ENCODE peak calls at places on chromosomes 6 and 20, in six cellular contexts. F is neuronal stem cell, Z is H1, K is mesenchymal stem cell, Q is IMR-90, J is trophoblast cell. O is an unnamed sample.

GRCh38 chr20:35523298-35523888 is 6.1 kb downstream of the C20orf173 start:
- DNase-seq in F (no peak), Z (peak; percentile 84), K (no peak), Q (no peak), J (peak; percentile 59), O (peak; percentile 69)

GRCh38 chr6:30450908-30451818 is 38.1 kb upstream of the HLA-E start:
- DNase-seq in F (no peak), Z (no peak), K (peak; percentile 45), Q (peak; percentile 58), J (peak; percentile 42), O (peak; percentile 49)

GRCh38 chr6:151963001-151963400 is 155.5 kb downstream of the ESR1 start:
- DNase-seq in F (no peak), Z (no peak), K (no peak), Q (no peak), J (peak; percentile 28), O (no peak)

GRCh38 chr20:51142448-51142847 is 119.5 kb upstream of the KCNG1 start:
- DNase-seq in F (no peak), Z (no peak), K (no peak), Q (no peak), J (peak; percentile 48), O (no peak)

GRCh38 chr20:50291428-50292323 is 101.0 kb downstream of the CEBPB start:
- DNase-seq in F (no peak), Z (no peak), K (no peak), Q (no peak), J (no peak), O (no peak)

GRCh38 chr20:54049156-54049555 is 21.2 kb downstream of the BCAS1 start:
- DNase-seq in F (no peak), Z (no peak), K (no peak), Q (no peak), J (no peak), O (no peak)

GRCh38 chr6:167510648-167511047 is 185.8 kb downstream of the TTLL2 start:
- DNase-seq in F (no peak), Z (no peak), K (no peak), Q (no peak), J (no peak), O (no peak)

GRCh38 chr6:139983555-139984276 is 609.3 kb upstream of the CITED2 start:
- DNase-seq in F (no peak), Z (no peak), K (peak; percentile 78), Q (peak; percentile 58), J (peak; percentile 96), O (no peak)

GRCh38 chr6:158707826-158708225 is 58.0 kb downstream of the SYTL3 start:
- DNase-seq in F (no peak), Z (no peak), K (no peak), Q (no peak), J (no peak), O (no peak)

GRCh38 chr20:44019638-44020335 is 105.1 kb downstream of the TOX2 start:
- DNase-seq in F (no peak), Z (no peak), K (peak; percentile 31), Q (peak; percentile 23), J (no peak), O (no peak)

GRCh38 chr6:127966616-127967015 is 65.8 kb upstream of the THEMIS start:
- DNase-seq in F (no peak), Z (no peak), K (peak; percentile 65), Q (peak; percentile 69), J (peak; percentile 10), O (no peak)

GRCh38 chr6:3005874-3006273 is 6.2 kb downstream of the NQO2 start:
- DNase-seq in F (no peak), Z (no peak), K (no peak), Q (no peak), J (no peak), O (no peak)

GRCh38 chr20:5658897-5659296 is 91.3 kb upstream of the SHLD1 start:
- DNase-seq in F (peak; percentile 9), Z (no peak), K (peak; percentile 92), Q (peak; percentile 91), J (peak; percentile 55), O (no peak)

GRCh38 chr6:32439708-32440214 is at the start of gene HLA-DRA:
- DNase-seq in F (peak; percentile 82), Z (peak; percentile 51), K (peak; percentile 54), Q (peak; percentile 33), J (peak; percentile 71), O (peak; percentile 30)

GRCh38 chr20:57791178-57791945 is 81.5 kb upstream of the PMEPA1 start:
- DNase-seq in F (no peak), Z (no peak), K (no peak), Q (no peak), J (no peak), O (no peak)

GRCh38 chr6:41584668-41585205 is 38.6 kb downstream of the FOXP4 start:
- DNase-seq in F (no peak), Z (peak; percentile 72), K (no peak), Q (no peak), J (peak; percentile 36), O (peak; percentile 87)

GRCh38 chr6:139386404-139386803 is 12.0 kb upstream of the CITED2 start:
- DNase-seq in F (no peak), Z (no peak), K (no peak), Q (no peak), J (peak; percentile 79), O (no peak)

GRCh38 chr6:40912158-40912946 is 126.7 kb downstream of the UNC5CL start:
- DNase-seq in F (no peak), Z (no peak), K (peak; percentile 17), Q (no peak), J (peak; percentile 50), O (peak; percentile 74)

GRCh38 chr6:8672882-8673281 is 237.5 kb upstream of the SLC35B3 start:
- DNase-seq in F (no peak), Z (no peak), K (no peak), Q (no peak), J (no peak), O (no peak)

GRCh38 chr6:34967461-34967860 is 78.4 kb downstream of the ANKS1A start:
- DNase-seq in F (no peak), Z (no peak), K (no peak), Q (no peak), J (peak; percentile 82), O (no peak)
- H4K91ac ChIP-seq in F (no peak overlapping the region), Z (no peak overlapping the region), K (no peak overlapping the region), Q (no peak overlapping the region), J (no peak overlapping the region), O (no peak overlapping the region)

DNA sequence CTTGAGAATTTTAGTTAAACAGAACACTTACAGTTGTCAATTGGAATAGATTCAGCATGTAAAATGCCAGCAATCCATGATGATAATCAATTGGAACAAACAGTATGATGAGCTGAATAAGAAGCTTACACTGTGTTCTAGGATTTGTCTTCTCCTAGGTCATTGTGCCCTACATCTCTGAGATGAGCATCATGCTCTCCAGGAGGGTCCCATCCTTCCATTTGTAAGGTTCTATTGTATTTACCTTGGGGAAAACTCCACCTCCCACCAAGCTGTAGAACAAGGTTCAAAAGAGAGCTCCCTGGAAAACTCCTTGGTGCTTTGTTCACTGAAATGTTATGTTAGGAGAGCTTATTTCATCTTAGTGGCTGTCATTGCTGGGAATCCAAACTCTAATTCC is 60.8 kb downstream of the OR2B2 start:
- DNase-seq in F (no peak), Z (no peak), K (no peak), Q (no peak), J (no peak), O (no peak)
- H4K91ac ChIP-seq in F (no peak overlapping the region), Z (no peak overlapping the region), K (no peak overlapping the region), Q (no peak overlapping the region), J (no peak overlapping the region), O (no peak overlapping the region)

GRCh38 chr6:156961282-156961892 is 184.2 kb downstream of the ARID1B start:
- DNase-seq in F (no peak), Z (no peak), K (no peak), Q (no peak), J (no peak), O (no peak)

GRCh38 chr6:156969233-156969632 is 192.1 kb downstream of the ARID1B start:
- DNase-seq in F (no peak), Z (no peak), K (no peak), Q (no peak), J (no peak), O (no peak)

GRCh38 chr6:156967852-156968251 is 190.7 kb downstream of the ARID1B start:
- DNase-seq in F (no peak), Z (no peak), K (no peak), Q (no peak), J (no peak), O (no peak)

GRCh38 chr6:156960525-156960924 is 183.3 kb downstream of the ARID1B start:
- DNase-seq in F (no peak), Z (no peak), K (no peak), Q (no peak), J (no peak), O (no peak)

DNA sequence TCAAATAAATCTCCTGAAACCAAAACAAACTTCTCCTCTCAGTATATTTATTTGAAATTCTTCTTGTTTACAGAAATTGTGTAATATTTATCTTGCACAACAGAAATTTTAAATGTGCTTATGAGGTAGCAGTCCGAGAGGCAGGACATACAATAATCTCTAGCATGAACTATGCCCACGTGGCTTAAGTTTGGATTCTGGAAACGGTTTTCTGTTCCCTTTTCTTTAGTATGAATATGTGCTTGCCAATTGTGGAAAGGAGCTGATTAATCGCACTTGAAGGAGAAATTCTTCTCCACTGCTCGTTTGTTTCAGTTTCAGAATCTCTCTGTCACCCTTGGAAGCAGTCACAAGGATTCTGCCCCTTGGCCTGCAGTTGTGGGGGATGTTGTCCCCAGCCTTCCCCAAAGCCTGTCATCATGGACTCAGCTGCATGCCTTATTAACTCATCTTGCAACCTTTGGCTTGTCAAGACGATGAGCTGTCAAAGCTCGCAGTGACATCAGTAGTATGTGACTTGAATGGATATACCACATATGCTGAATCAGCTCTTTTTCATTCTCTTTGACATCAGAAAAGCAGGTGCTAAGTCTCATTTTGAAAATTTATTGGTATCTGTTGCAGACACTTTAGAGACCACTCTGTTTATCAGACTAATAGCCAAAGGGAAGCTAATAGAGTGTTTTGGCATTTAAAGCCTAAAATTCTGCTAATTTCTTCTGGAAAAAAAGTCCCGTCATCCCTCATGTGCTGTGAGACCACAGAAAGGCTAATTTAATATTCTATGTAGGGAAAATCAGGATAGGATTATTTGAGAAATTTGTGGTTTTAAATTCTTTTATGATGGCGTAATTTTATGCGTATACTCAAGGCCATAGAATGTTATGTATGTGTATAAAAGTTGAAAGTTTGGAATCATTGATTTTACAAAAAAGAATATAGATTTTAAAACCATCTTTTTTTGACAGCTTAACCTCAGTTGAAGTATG is 186.8 kb downstream of the ARID1B start:
- DNase-seq in F (no peak), Z (no peak), K (peak; percentile 65), Q (peak; percentile 63), J (peak; percentile 73), O (no peak)
- H4K91ac ChIP-seq in F (no peak overlapping the region), Z (no peak overlapping the region), K (no peak overlapping the region), Q (peak overlapping the region; percentile 54), J (no peak overlapping the region), O (no peak overlapping the region)

GRCh38 chr6:51738614-51739013 is 348.8 kb downstream of the PKHD1 start:
- DNase-seq in F (no peak), Z (no peak), K (no peak), Q (no peak), J (no peak), O (no peak)
- H4K91ac ChIP-seq in F (no peak overlapping the region), Z (no peak overlapping the region), K (no peak overlapping the region), Q (no peak overlapping the region), J (no peak overlapping the region), O (no peak overlapping the region)

GRCh38 chr6:169684056-169684455 is 17.8 kb downstream of the WDR27 start:
- DNase-seq in F (no peak), Z (peak; percentile 23), K (no peak), Q (no peak), J (no peak), O (no peak)
- H4K91ac ChIP-seq in F (no peak overlapping the region), Z (no peak overlapping the region), K (no peak overlapping the region), Q (no peak overlapping the region), J (no peak overlapping the region), O (no peak overlapping the region)

GRCh38 chr20:7967199-7967844 is 27.1 kb upstream of the HAO1 start:
- DNase-seq in F (no peak), Z (no peak), K (no peak), Q (peak; percentile 6), J (peak; percentile 61), O (no peak)
- H4K91ac ChIP-seq in F (no peak overlapping the region), Z (no peak overlapping the region), K (no peak overlapping the region), Q (no peak overlapping the region), J (no peak overlapping the region), O (no peak overlapping the region)

GRCh38 chr6:68747110-68747509 is 112.0 kb downstream of the ADGRB3 start:
- DNase-seq in F (no peak), Z (no peak), K (no peak), Q (no peak), J (no peak), O (no peak)
- H4K91ac ChIP-seq in F (no peak overlapping the region), Z (no peak overlapping the region), K (no peak overlapping the region), Q (no peak overlapping the region), J (no peak overlapping the region), O (no peak overlapping the region)